ENCODE peak calls at places on chromosome 4, in nine cellular contexts. M is CD4-positive, alpha-beta T cell; T is A549; L is endothelial cell of umbilical vein; B is IMR-90; D is cardiac muscle cell; Y is Peyer's patch; E is MCF 10A; O is BE2C. P is an unnamed sample.

GRCh38 chr4:181677621-181678020 is 565.6 kb upstream of the TENM3 start:
- DNase-seq in E (no peak), O (no peak), T (no peak), M (no peak), Y (no peak), D (no peak), L (no peak), B (no peak), P (no peak)

GRCh38 chr4:163609046-163609445 is 114.6 kb downstream of the TMA16 start:
- DNase-seq in O (no peak), L (no peak), D (no peak), M (no peak), T (no peak), Y (no peak), B (no peak), E (no peak), P (no peak)

GRCh38 chr4:185640809-185641675 is 105.7 kb upstream of the PDLIM3 start:
- DNase-seq in M (no peak), B (peak; percentile 82), O (peak; percentile 35), L (peak; percentile 69), T (peak; percentile 70), D (peak; percentile 69), Y (no peak), E (peak; percentile 68), P (no peak)

GRCh38 chr4:8274772-8275241 is 5.3 kb downstream of the HTRA3 start:
- DNase-seq in M (no peak), Y (peak; percentile 28), B (peak; percentile 93), L (no peak), D (peak; percentile 67), T (no peak), E (peak; percentile 24), O (peak; percentile 94), P (peak; percentile 30)

GRCh38 chr4:147825451-147826287 is 93.8 kb downstream of the ARHGAP10 start:
- DNase-seq in M (no peak), D (no peak), T (no peak), Y (no peak), B (no peak), L (peak; percentile 67), E (peak; percentile 78), O (peak; percentile 85), P (no peak)

GRCh38 chr4:112321768-112322684 is 24.9 kb downstream of the ALPK1 start:
- DNase-seq in E (peak; percentile 73), B (peak; percentile 60), M (peak; percentile 75), D (peak; percentile 69), L (peak; percentile 81), T (peak; percentile 47), Y (peak; percentile 86), O (peak; percentile 69), P (peak; percentile 77)

GRCh38 chr4:140260227-140260626 is 106.2 kb upstream of the MAML3 start:
- DNase-seq in B (peak; percentile 94), T (peak; percentile 34), L (peak; percentile 66), E (peak; percentile 70), O (no peak), M (no peak), Y (no peak), D (no peak), P (no peak)

GRCh38 chr4:24777528-24777927 is 17.8 kb upstream of the SOD3 start:
- DNase-seq in E (no peak), Y (no peak), B (no peak), T (no peak), O (no peak), L (no peak), M (no peak), D (no peak), P (no peak)

GRCh38 chr4:138449938-138450337 is 207.8 kb upstream of the SLC7A11 start:
- DNase-seq in L (peak; percentile 64), T (no peak), Y (no peak), D (no peak), E (no peak), O (no peak), M (no peak), B (no peak), P (no peak)

GRCh38 chr4:56764775-56765174 is 56.7 kb downstream of the SPINK2 start:
- DNase-seq in B (peak; percentile 71), M (no peak), Y (no peak), E (peak; percentile 31), O (no peak), T (no peak), L (no peak), D (no peak), P (no peak)

GRCh38 chr4:7426525-7427171 is 8.1 kb downstream of the PSAPL1 start:
- DNase-seq in E (no peak), T (no peak), Y (no peak), O (no peak), B (no peak), L (no peak), M (no peak), D (no peak), P (no peak)

GRCh38 chr4:108350332-108350731 is 181.6 kb upstream of the LEF1 start:
- DNase-seq in L (no peak), D (no peak), M (no peak), T (no peak), E (no peak), O (peak; percentile 71), Y (no peak), B (no peak), P (no peak)

GRCh38 chr4:102761478-102761790 is 666 bp upstream of the MANBA start:
- DNase-seq in D (no peak), M (no peak), B (peak; percentile 2), T (no peak), O (no peak), E (no peak), Y (no peak), L (no peak), P (no peak)

GRCh38 chr4:4842476-4843441 is 16.7 kb upstream of the MSX1 start:
- DNase-seq in L (no peak), T (no peak), M (no peak), E (no peak), O (no peak), B (no peak), D (no peak), Y (no peak), P (no peak)

GRCh38 chr4:12761694-12762093 is 722.4 kb downstream of the RAB28 start:
- DNase-seq in B (no peak), E (peak; percentile 0), L (no peak), Y (no peak), O (no peak), D (no peak), T (no peak), M (no peak), P (no peak)

GRCh38 chr4:185644408-185644807 is 109.1 kb upstream of the PDLIM3 start:
- DNase-seq in M (no peak), O (peak; percentile 72), Y (no peak), L (no peak), E (no peak), T (no peak), D (no peak), B (no peak), P (no peak)

GRCh38 chr4:185567828-185568442 is 32.6 kb upstream of the PDLIM3 start:
- DNase-seq in M (no peak), O (peak; percentile 45), T (no peak), D (no peak), Y (no peak), L (peak; percentile 56), B (peak; percentile 78), E (no peak), P (peak; percentile 18)

GRCh38 chr4:36292551-36293188 is 11.3 kb downstream of the DTHD1 start:
- DNase-seq in O (no peak), L (no peak), D (no peak), M (no peak), T (no peak), B (no peak), Y (no peak), E (peak; percentile 67), P (no peak)

GRCh38 chr4:6885953-6886557 is 23.6 kb upstream of the TBC1D14 start:
- DNase-seq in B (peak; percentile 66), M (no peak), T (peak; percentile 31), D (peak; percentile 68), L (peak; percentile 15), E (peak; percentile 58), Y (no peak), O (no peak), P (no peak)

GRCh38 chr4:1171306-1172227 is 816 bp downstream of the SPON2 start:
- DNase-seq in O (no peak), E (no peak), M (peak; percentile 54), L (no peak), D (peak; percentile 33), B (no peak), T (no peak), Y (peak; percentile 45), P (no peak)

GRCh38 chr4:157225096-157225495 is 4.6 kb downstream of the GRIA2 start:
- DNase-seq in O (no peak), M (no peak), L (no peak), E (no peak), Y (no peak), D (no peak), B (no peak), T (no peak), P (no peak)

GRCh38 chr4:88320780-88321373 is 36.5 kb upstream of the PPM1K start:
- DNase-seq in L (peak; percentile 4), D (no peak), Y (peak; percentile 63), B (no peak), M (no peak), T (peak; percentile 20), E (no peak), O (no peak), P (no peak)

DNA sequence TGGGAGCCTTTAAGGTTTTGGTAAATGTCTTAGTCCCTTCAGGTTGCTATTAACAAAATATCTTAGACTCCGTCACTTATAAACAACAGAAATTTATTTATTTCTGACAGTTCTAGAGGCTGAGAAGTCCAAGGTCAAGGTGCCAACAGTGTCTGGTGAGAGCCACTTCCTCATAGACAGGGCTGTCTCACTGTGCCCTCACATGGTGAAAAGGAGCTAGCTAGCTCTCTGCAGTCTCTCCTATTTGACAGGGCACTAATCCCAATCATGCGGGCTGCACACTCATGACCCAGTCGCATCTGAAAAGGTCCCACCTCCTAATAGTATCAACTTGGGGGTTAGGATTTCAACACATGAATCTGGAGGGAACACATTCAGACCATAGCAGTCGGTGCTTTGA is 63.4 kb upstream of the KLF3 start:
- DNase-seq in T (no peak), L (no peak), E (peak; percentile 27), Y (no peak), O (no peak), M (no peak), B (no peak), D (no peak), P (no peak)
- TF ChIP-seq CTCF in T (no peak), L (no peak), E (no peak), Y (no peak), O (no peak), M (no peak), B (no peak), D (no peak), P (no peak)

GRCh38 chr4:71189471-71189870 is 149.3 kb upstream of the SLC4A4 start:
- DNase-seq in Y (no peak), L (no peak), E (no peak), T (peak; percentile 35), D (no peak), B (peak; percentile 86), M (no peak), O (no peak), P (no peak)
- TF ChIP-seq CTCF in Y (peak; percentile 22), L (no peak), E (no peak), T (peak; percentile 5), D (peak; percentile 3), B (peak; percentile 42), M (no peak), O (no peak), P (no peak)

GRCh38 chr4:118012142-118012541 is 22.1 kb upstream of the NDST3 start:
- DNase-seq in T (no peak), L (no peak), M (no peak), B (peak; percentile 0), Y (no peak), D (no peak), E (no peak), O (no peak), P (no peak)
- TF ChIP-seq CTCF in T (no peak), L (no peak), M (no peak), B (peak; percentile 15), Y (no peak), D (no peak), E (no peak), O (peak; percentile 45), P (peak; percentile 36)

GRCh38 chr4:174156239-174156826 is 127.1 kb downstream of the FBXO8 start:
- DNase-seq in E (peak; percentile 41), D (peak; percentile 62), L (peak; percentile 62), T (peak; percentile 60), B (peak; percentile 38), Y (no peak), M (no peak), O (peak; percentile 28), P (no peak)
- TF ChIP-seq CTCF in E (no peak), D (peak; percentile 72), L (peak; percentile 14), T (peak; percentile 68), B (peak; percentile 54), Y (peak; percentile 40), M (peak; percentile 62), O (peak; percentile 85), P (peak; percentile 76)